ENCODE peak calls at places on chromosomes 4 and X, in six cellular contexts. P is AG10803, D is aorta, H is lower leg skin, E is foreskin fibroblast, C is T follicular helper cell. X is an unnamed sample.

GRCh38 chr4:140735779-140736391 is 20.3 kb downstream of the TBC1D9 start:
- DNase-seq in P (no peak), D (no peak), H (no peak), E (no peak), C (no peak), X (no peak)

GRCh38 chrX:63561425-63561824 is 210.3 kb upstream of the SPIN4 start:
- DNase-seq in P (no peak), D (no peak), H (no peak), E (no peak), C (no peak), X (peak)

GRCh38 chrX:154458116-154458953 is at the start of gene PLXNA3:
- DNase-seq in P (peak), D (peak), H (no peak), E (no peak), C (peak), X (no peak)

GRCh38 chr4:128782875-128783614 is 26.5 kb upstream of the JADE1 start:
- DNase-seq in P (peak), D (peak), H (no peak), E (peak), C (no peak), X (no peak)

GRCh38 chr4:173040200-173040599 is 128.4 kb upstream of the GALNT7 start:
- DNase-seq in P (no peak), D (no peak), H (no peak), E (peak), C (no peak), X (peak)

GRCh38 chr4:119209077-119209476 is 3.4 kb upstream of the USP53 start:
- DNase-seq in P (peak), D (no peak), H (no peak), E (peak), C (no peak), X (peak)

GRCh38 chr4:55635760-55636621 is at the start of gene NMU:
- DNase-seq in P (no peak), D (peak), H (peak), E (peak), C (peak), X (peak)

GRCh38 chrX:140274761-140275525 is 229.9 kb downstream of the SOX3 start:
- DNase-seq in P (peak), D (no peak), H (no peak), E (no peak), C (no peak), X (no peak)

GRCh38 chr4:179110816-179111215 is 1668.6 kb upstream of the AGA start:
- DNase-seq in P (no peak), D (no peak), H (no peak), E (no peak), C (no peak), X (no peak)

GRCh38 chrX:133335027-133335426 is 80.3 kb downstream of the GPC4 start:
- DNase-seq in P (peak), D (no peak), H (no peak), E (peak), C (no peak), X (no peak)

GRCh38 chr4:188872809-188873208 is 733.6 kb downstream of the TRIML1 start:
- DNase-seq in P (no peak), D (no peak), H (no peak), E (no peak), C (no peak), X (no peak)

GRCh38 chrX:139204903-139205667 is 325.5 kb upstream of the F9 start:
- DNase-seq in P (peak), D (no peak), H (peak), E (no peak), C (no peak), X (no peak)

GRCh38 chrX:21666679-21667078 is 8.5 kb upstream of the KLHL34 start:
- DNase-seq in P (peak), D (no peak), H (no peak), E (no peak), C (no peak), X (no peak)

GRCh38 chrX:9677098-9677739 is 88.4 kb downstream of the GPR143 start:
- DNase-seq in P (no peak), D (no peak), H (no peak), E (no peak), C (no peak), X (peak)

GRCh38 chr4:53586121-53586816 is 5.0 kb downstream of the LNX1 start:
- DNase-seq in P (peak), D (no peak), H (no peak), E (peak), C (no peak), X (no peak)

GRCh38 chr4:154622598-154622997 is 10.1 kb upstream of the FGG start:
- DNase-seq in P (peak), D (no peak), H (no peak), E (no peak), C (no peak), X (peak)

GRCh38 chr4:106502106-106502699 is 133.6 kb upstream of the GIMD1 start:
- DNase-seq in P (peak), D (peak), H (no peak), E (peak), C (no peak), X (peak)

GRCh38 chrX:39563189-39563588 is 534.6 kb downstream of the BCOR start:
- DNase-seq in P (no peak), D (no peak), H (no peak), E (no peak), C (no peak), X (no peak)

GRCh38 chr4:54651050-54651449 is 6.7 kb upstream of the KIT start:
- DNase-seq in P (no peak), D (no peak), H (no peak), E (no peak), C (no peak), X (no peak)

GRCh38 chr4:174210354-174210753 is 73.1 kb downstream of the FBXO8 start:
- DNase-seq in P (no peak), D (no peak), H (no peak), E (no peak), C (no peak), X (no peak)